ENCODE peak calls at places on chromosomes 12 and 14, in five cellular contexts. P is activated gamma-delta T cell treated with anti-CD3 and anti-CD28 coated beads, Interleukin-2, amount 50 U/mL, for 16 hours; O is glutamatergic neuron; K is Caki2; A is T follicular helper cell. E is an unnamed sample.

GRCh38 chr14:96249016-96249415 is 7.0 kb upstream of the BDKRB1 start:
- DNase-seq in O (no peak), P (no peak), K (no peak), A (no peak), E (no peak)

GRCh38 chr14:50285861-50286260 is 26.2 kb downstream of the L2HGDH start:
- DNase-seq in K (no peak), A (no peak), O (no peak), P (no peak), E (no peak)

GRCh38 chr12:6199531-6200265 is 502 bp upstream of the CD9 start:
- DNase-seq in P (no peak), O (peak), K (no peak), A (no peak), E (no peak)

GRCh38 chr14:52271538-52271937 is 4.0 kb downstream of the PTGDR start:
- DNase-seq in O (no peak), P (no peak), A (no peak), K (no peak), E (no peak)

GRCh38 chr12:26557326-26557725 is 275.7 kb downstream of the ITPR2 start:
- DNase-seq in K (no peak), O (no peak), P (no peak), A (no peak), E (no peak)

GRCh38 chr14:31243860-31244259 is 36.3 kb upstream of the HECTD1 start:
- DNase-seq in P (no peak), A (no peak), O (no peak), K (peak), E (no peak)

GRCh38 chr12:40970320-40970907 is 217.7 kb upstream of the PDZRN4 start:
- DNase-seq in A (no peak), O (no peak), K (no peak), P (no peak), E (no peak)

GRCh38 chr12:19411234-19412221 is 27.8 kb upstream of the AEBP2 start:
- DNase-seq in K (no peak), A (no peak), O (no peak), P (no peak), E (no peak)

GRCh38 chr14:100288382-100289185 is 17.7 kb downstream of the SLC25A29 start:
- DNase-seq in K (no peak), O (no peak), A (no peak), P (no peak), E (no peak)

GRCh38 chr14:60090864-60091519 is 731 bp upstream of the PCNX4 start:
- DNase-seq in K (no peak), A (no peak), P (no peak), O (no peak), E (peak)

GRCh38 chr14:68365228-68365627 is 427.6 kb downstream of the ZFP36L1 start:
- DNase-seq in O (no peak), A (no peak), P (no peak), K (no peak), E (no peak)

GRCh38 chr12:38911611-38912010 is 6.2 kb upstream of the CPNE8 start:
- DNase-seq in O (no peak), K (no peak), P (no peak), A (no peak), E (no peak)

GRCh38 chr14:103817595-103817994 is 29.8 kb downstream of the PPP1R13B start:
- DNase-seq in P (no peak), A (no peak), O (no peak), K (no peak), E (no peak)

GRCh38 chr14:99254391-99255009 is 17.5 kb downstream of the BCL11B start:
- DNase-seq in P (no peak), A (no peak), K (no peak), O (no peak), E (no peak)

GRCh38 chr12:6458281-6459003 is 6.6 kb downstream of the TAPBPL start:
- DNase-seq in K (no peak), P (no peak), O (no peak), A (no peak), E (no peak)

GRCh38 chr14:68596701-68597100 is 196.2 kb downstream of the ZFP36L1 start:
- DNase-seq in K (no peak), O (no peak), P (no peak), A (no peak), E (no peak)

GRCh38 chr14:39562175-39562574 is 129.9 kb upstream of the FBXO33 start:
- DNase-seq in P (no peak), K (no peak), A (no peak), O (no peak), E (no peak)

GRCh38 chr12:120804428-120804827 is 78.8 kb downstream of the ACADS start:
- DNase-seq in K (no peak), O (no peak), P (no peak), A (no peak), E (no peak)

GRCh38 chr12:5035618-5036017 is 8.1 kb upstream of the KCNA5 start:
- DNase-seq in K (no peak), P (no peak), O (no peak), A (no peak), E (no peak)

GRCh38 chr12:45532113-45532512 is 197.4 kb upstream of the ARID2 start:
- DNase-seq in A (no peak), O (no peak), K (no peak), P (no peak), E (no peak)

GRCh38 chr14:52402812-52403526 is 88.9 kb downstream of the PTGER2 start:
- DNase-seq in K (no peak), P (no peak), A (no peak), O (no peak), E (peak)

GRCh38 chr12:40336573-40337199 is 111.9 kb downstream of the LRRK2 start:
- DNase-seq in O (no peak), K (peak), A (no peak), P (no peak), E (no peak)

GRCh38 chr12:123479442-123480180 is 21.7 kb downstream of the SNRNP35 start:
- DNase-seq in O (no peak), P (no peak), A (no peak), K (no peak), E (no peak)

GRCh38 chr14:87898301-87898700 is 94.7 kb downstream of the GALC start:
- DNase-seq in A (no peak), K (no peak), P (no peak), O (no peak), E (no peak)

GRCh38 chr12:93626160-93626559 is 51.0 kb upstream of the CRADD start:
- DNase-seq in O (no peak), P (no peak), A (no peak), K (no peak), E (no peak)

GRCh38 chr14:64952598-64953309 is 10.2 kb upstream of the GPX2 start:
- DNase-seq in A (no peak), P (no peak), K (no peak), O (no peak), E (no peak)